ENCODE peak calls at places on chromosomes 12 and 14, in five cellular contexts. I is sigmoid colon; U is cardiac muscle cell; O is mucosa of descending colon; V is CD4-positive, alpha-beta T cell. H is an unnamed sample.

GRCh38 chr14:62001988-62002387 is 239.8 kb downstream of the SNAPC1 start:
- DNase-seq in I (no peak), U (no peak), O (no peak), V (no peak), H (no peak)

GRCh38 chr14:30355431-30355913 is 203.5 kb upstream of the G2E3 start:
- DNase-seq in I (no peak), U (peak; percentile 42), O (no peak), V (no peak), H (no peak)

GRCh38 chr14:91155626-91156089 is 41.8 kb downstream of the DGLUCY start:
- DNase-seq in I (no peak), U (no peak), O (no peak), V (no peak), H (no peak)

GRCh38 chr14:52400846-52401245 is 86.7 kb downstream of the PTGER2 start:
- DNase-seq in I (no peak), U (no peak), O (no peak), V (no peak), H (no peak)

GRCh38 chr12:106739318-106739717 is 35.2 kb upstream of the RIC8B start:
- DNase-seq in I (no peak), U (no peak), O (no peak), V (no peak), H (no peak)

GRCh38 chr12:49094104-49094948 is at the start of gene DHH:
- DNase-seq in I (no peak), U (peak; percentile 60), O (peak; percentile 48), V (no peak), H (no peak)

GRCh38 chr12:45215419-45216296 is at the start of gene ANO6:
- DNase-seq in I (peak; percentile 96), U (peak; percentile 92), O (peak; percentile 93), V (peak; percentile 67), H (peak; percentile 69)

GRCh38 chr14:90733139-90733808 is 83.0 kb downstream of the TTC7B start:
- DNase-seq in I (no peak), U (no peak), O (no peak), V (no peak), H (no peak)

GRCh38 chr14:58245562-58245961 is 919 bp downstream of the PSMA3 start:
- DNase-seq in I (no peak), U (no peak), O (no peak), V (no peak), H (no peak)

GRCh38 chr12:24557738-24558137 is 391.2 kb downstream of the BCAT1 start:
- DNase-seq in I (no peak), U (no peak), O (no peak), V (no peak), H (no peak)

GRCh38 chr12:127479256-127479655 is 787.7 kb upstream of the TMEM132C start:
- DNase-seq in I (no peak), U (no peak), O (no peak), V (no peak), H (no peak)

GRCh38 chr14:101630056-101630960 is 69.0 kb downstream of the DIO3 start:
- DNase-seq in I (no peak), U (no peak), O (no peak), V (no peak), H (no peak)

GRCh38 chr12:75715682-75716081 is 204.3 kb upstream of the KRR1 start:
- DNase-seq in I (no peak), U (no peak), O (no peak), V (no peak), H (no peak)

GRCh38 chr14:68607852-68608232 is 185.0 kb downstream of the ZFP36L1 start:
- DNase-seq in I (no peak), U (no peak), O (no peak), V (no peak), H (no peak)

GRCh38 chr12:269216-269615 is 6.6 kb upstream of the SLC6A13 start:
- DNase-seq in I (no peak), U (peak; percentile 13), O (no peak), V (no peak), H (no peak)

GRCh38 chr14:74248036-74248435 is 8.8 kb downstream of the VSX2 start:
- DNase-seq in I (no peak), U (no peak), O (no peak), V (no peak), H (no peak)

GRCh38 chr14:39376671-39377403 is 55.4 kb downstream of the FBXO33 start:
- DNase-seq in I (no peak), U (no peak), O (no peak), V (no peak), H (no peak)

GRCh38 chr12:76312314-76312713 is 35.9 kb downstream of the BBS10 start:
- DNase-seq in I (no peak), U (no peak), O (no peak), V (no peak), H (no peak)

GRCh38 chr12:40444174-40444573 is 219.4 kb downstream of the LRRK2 start:
- DNase-seq in I (no peak), U (no peak), O (no peak), V (no peak), H (no peak)

GRCh38 chr12:120148011-120148410 is 31.5 kb upstream of the RAB35 start:
- DNase-seq in I (no peak), U (no peak), O (no peak), V (no peak), H (no peak)

GRCh38 chr14:24368562-24369252 is 723 bp downstream of the NFATC4 start:
- DNase-seq in I (peak; percentile 89), U (peak; percentile 74), O (peak; percentile 69), V (no peak), H (peak; percentile 16)

GRCh38 chr14:75282166-75282547 is 3.5 kb downstream of the FOS start:
- DNase-seq in I (no peak), U (no peak), O (no peak), V (no peak), H (no peak)

GRCh38 chr14:95157195-95157986 is at the start of gene DICER1:
- DNase-seq in I (peak; percentile 98), U (peak; percentile 96), O (peak; percentile 97), V (peak; percentile 92), H (peak; percentile 87)

GRCh38 chr12:26791328-26791791 is 41.6 kb downstream of the ITPR2 start:
- DNase-seq in I (no peak), U (no peak), O (no peak), V (no peak), H (no peak)

GRCh38 chr12:64452559-64453329 is 824 bp downstream of the TBK1 start:
- DNase-seq in I (no peak), U (peak; percentile 13), O (no peak), V (no peak), H (no peak)

GRCh38 chr12:47741340-47741703 is 16.0 kb upstream of the ENDOU start:
- DNase-seq in I (peak; percentile 90), U (peak; percentile 68), O (peak; percentile 92), V (peak; percentile 71), H (peak; percentile 40)

GRCh38 chr14:59904184-59904583 is 15.8 kb upstream of the LRRC9 start:
- DNase-seq in I (no peak), U (no peak), O (no peak), V (no peak), H (no peak)

GRCh38 chr12:81206425-81206824 is 128.5 kb downstream of the ACSS3 start:
- DNase-seq in I (no peak), U (no peak), O (no peak), V (no peak), H (no peak)

GRCh38 chr14:21940887-21941855 is 267.6 kb upstream of the OR4E1 start:
- DNase-seq in I (no peak), U (peak; percentile 56), O (no peak), V (peak; percentile 33), H (no peak)

GRCh38 chr12:47247418-47247817 is 167.7 kb upstream of the AMIGO2 start:
- DNase-seq in I (no peak), U (no peak), O (no peak), V (no peak), H (no peak)

GRCh38 chr14:100523536-100524025 is 63.6 kb downstream of the BEGAIN start:
- DNase-seq in I (peak; percentile 18), U (no peak), O (peak; percentile 29), V (no peak), H (no peak)

GRCh38 chr12:104840262-104840661 is 117.8 kb downstream of the SLC41A2 start:
- DNase-seq in I (no peak), U (no peak), O (no peak), V (no peak), H (no peak)

GRCh38 chr12:3551386-3551785 is 60.4 kb downstream of the PRMT8 start:
- DNase-seq in I (peak; percentile 76), U (no peak), O (no peak), V (no peak), H (no peak)
- H3K9me3 ChIP-seq in I (no peaks in the 10 kb centered on the region), U (no peaks in the 10 kb centered on the region), O (no peaks in the 10 kb centered on the region), V (no peaks in the 10 kb centered on the region), H (no peaks in the 10 kb centered on the region)

DNA sequence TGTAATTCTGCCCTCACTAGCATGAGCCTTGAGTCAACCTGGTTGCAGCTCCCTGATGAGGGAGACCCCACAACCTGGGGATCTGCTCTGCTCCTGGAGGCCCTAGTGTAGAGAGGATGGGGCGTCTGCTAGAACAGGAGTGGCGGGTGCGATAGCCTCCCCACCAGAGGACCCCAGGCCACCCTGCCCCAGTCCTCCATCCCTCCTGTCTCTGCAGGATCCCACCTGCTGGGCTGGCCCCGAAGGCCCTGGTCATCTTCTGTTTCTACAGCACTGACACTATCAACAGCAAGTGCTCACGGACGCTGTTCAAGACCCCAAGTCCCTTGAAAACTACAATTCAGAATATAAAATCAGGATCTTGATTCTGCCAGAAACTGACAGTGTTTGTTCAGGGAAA is 15.2 kb downstream of the ANHX start:
- DNase-seq in I (no peak), U (no peak), O (no peak), V (no peak), H (no peak)
- H3K9me3 ChIP-seq in I (no peaks in the 10 kb centered on the region), U (no peaks in the 10 kb centered on the region), O (peaks cover 86% of the 10 kb centered on the region), V (peaks cover 68% of the 10 kb centered on the region), H (peaks cover 12% of the 10 kb centered on the region)

GRCh38 chr12:133105620-133106019 is 24.5 kb downstream of the ZNF891 start:
- DNase-seq in I (no peak), U (no peak), O (no peak), V (no peak), H (no peak)
- H3K9me3 ChIP-seq in I (peaks cover 73% of the 10 kb centered on the region), U (peaks cover 41% of the 10 kb centered on the region), O (peaks cover 100% of the 10 kb centered on the region), V (peaks cover 100% of the 10 kb centered on the region), H (peaks cover 57% of the 10 kb centered on the region)

GRCh38 chr12:130447655-130447965 is 109.9 kb downstream of the PIWIL1 start:
- DNase-seq in I (no peak), U (no peak), O (peak; percentile 11), V (no peak), H (no peak)

GRCh38 chr12:130446846-130447654 is 109.4 kb downstream of the PIWIL1 start:
- DNase-seq in I (no peak), U (no peak), O (no peak), V (no peak), H (no peak)

GRCh38 chr12:130441771-130442760 is 104.4 kb downstream of the PIWIL1 start:
- DNase-seq in I (no peak), U (no peak), O (peak; percentile 33), V (no peak), H (no peak)

GRCh38 chr12:130444986-130445385 is 107.3 kb downstream of the PIWIL1 start:
- DNase-seq in I (no peak), U (no peak), O (peak; percentile 12), V (no peak), H (no peak)

DNA sequence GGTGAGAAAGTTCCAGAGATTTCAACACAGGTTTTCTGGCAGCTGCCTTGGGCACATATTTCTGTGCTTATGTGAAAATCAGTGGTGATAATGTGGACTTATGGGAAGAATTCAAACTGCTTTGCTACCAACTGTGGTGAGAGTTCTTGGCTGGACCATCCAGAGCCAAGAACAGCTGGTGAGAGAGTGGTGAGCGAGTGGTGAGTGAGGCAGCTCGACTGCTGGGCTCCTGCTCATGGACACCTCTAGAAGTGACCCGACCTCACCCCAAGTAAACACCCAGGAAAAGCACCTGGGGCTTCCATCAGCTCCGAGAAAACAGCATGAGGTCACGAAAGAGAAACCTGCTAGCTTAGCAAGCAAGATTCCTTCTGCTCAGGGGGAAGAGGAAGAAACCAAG is 106.4 kb downstream of the PIWIL1 start:
- DNase-seq in I (no peak), U (no peak), O (peak; percentile 8), V (no peak), H (no peak)
- H3K9me3 ChIP-seq in I (no peaks in the 10 kb centered on the region), U (no peaks in the 10 kb centered on the region), O (no peaks in the 10 kb centered on the region), V (no peaks in the 10 kb centered on the region), H (no peaks in the 10 kb centered on the region)

H was measured in T-helper 17 cell.